ENCODE peak calls at places on chromosomes 4 and X, in four cellular contexts. A, M, C and G are unnamed samples.

GRCh38 chr4:36758779-36759178 is 477.4 kb downstream of the DTHD1 start:
- DNase-seq in M (no peak), A (no peak), C (no peak), G (no peak)

GRCh38 chr4:138458751-138459150 is 216.6 kb upstream of the SLC7A11 start:
- DNase-seq in M (no peak), A (no peak), C (no peak), G (no peak)

GRCh38 chr4:16583764-16584163 is 314.7 kb downstream of the LDB2 start:
- DNase-seq in A (no peak), C (peak), M (no peak), G (no peak)

GRCh38 chr4:152680988-152681731 is 1.4 kb upstream of the TMEM154 start:
- DNase-seq in M (no peak), A (peak), C (peak), G (no peak)

GRCh38 chrX:132968282-132968681 is 9.9 kb upstream of the HS6ST2 start:
- DNase-seq in C (no peak), M (no peak), A (no peak), G (no peak)

GRCh38 chr4:157980158-157980557 is 192.7 kb downstream of the GASK1B start:
- DNase-seq in M (no peak), C (no peak), A (no peak), G (no peak)

GRCh38 chr4:186765673-186766546 is 42.3 kb upstream of the FAT1 start:
- DNase-seq in C (no peak), A (peak), M (peak), G (no peak)

GRCh38 chr4:186158021-186158859 is 33.1 kb upstream of the CYP4V2 start:
- DNase-seq in C (no peak), M (peak), A (no peak), G (peak)

GRCh38 chrX:153226344-153227190 is 47.5 kb downstream of the MAGEA1 start:
- DNase-seq in C (peak), M (no peak), A (no peak), G (no peak)

GRCh38 chr4:169351860-169352259 is 81.1 kb upstream of the SH3RF1 start:
- DNase-seq in M (no peak), A (no peak), C (no peak), G (no peak)

GRCh38 chrX:13868481-13869040 is 51.7 kb upstream of the GPM6B start:
- DNase-seq in M (no peak), C (peak), A (no peak), G (no peak)